ENCODE peak calls at places on chromosomes 13 and 19, in five cellular contexts. One of them, this sample, is unnamed.

GRCh38 chr13:51923983-51924539 is 62.3 kb downstream of the CCDC70 start:
- DNase-seq in neural crest cell: no peak
- DNase-seq in adrenal gland: no peak
- DNase-seq in stimulated activated CD8-positive, alpha-beta memory T cell treated with anti-CD3 and anti-CD28 coated beads, Interleukin-15, amount 100 ng/mL, for 24 hours: no peak
- DNase-seq in kidney tubule cell: no peak
- DNase-seq in this sample: no peak

GRCh38 chr19:4347521-4347920 is 4.2 kb downstream of the MPND start:
- DNase-seq in neural crest cell: no peak
- DNase-seq in adrenal gland: no peak
- DNase-seq in stimulated activated CD8-positive, alpha-beta memory T cell treated with anti-CD3 and anti-CD28 coated beads, Interleukin-15, amount 100 ng/mL, for 24 hours: no peak
- DNase-seq in kidney tubule cell: no peak
- DNase-seq in this sample: no peak

GRCh38 chr13:100280681-100281080 is 191.8 kb downstream of the PCCA start:
- DNase-seq in neural crest cell: no peak
- DNase-seq in adrenal gland: no peak
- DNase-seq in stimulated activated CD8-positive, alpha-beta memory T cell treated with anti-CD3 and anti-CD28 coated beads, Interleukin-15, amount 100 ng/mL, for 24 hours: no peak
- DNase-seq in kidney tubule cell: peak; percentile 8
- DNase-seq in this sample: no peak

GRCh38 chr19:2345794-2346663 is 14.0 kb upstream of the TMPRSS9 start:
- DNase-seq in neural crest cell: no peak
- DNase-seq in adrenal gland: peak; percentile 67
- DNase-seq in stimulated activated CD8-positive, alpha-beta memory T cell treated with anti-CD3 and anti-CD28 coated beads, Interleukin-15, amount 100 ng/mL, for 24 hours: no peak
- DNase-seq in kidney tubule cell: no peak
- DNase-seq in this sample: no peak

GRCh38 chr13:94968040-94968756 is 255.9 kb upstream of the SOX21 start:
- DNase-seq in neural crest cell: peak; percentile 47
- DNase-seq in adrenal gland: no peak
- DNase-seq in stimulated activated CD8-positive, alpha-beta memory T cell treated with anti-CD3 and anti-CD28 coated beads, Interleukin-15, amount 100 ng/mL, for 24 hours: no peak
- DNase-seq in kidney tubule cell: no peak
- DNase-seq in this sample: peak; percentile 16

GRCh38 chr19:48819366-48819816 is 8.6 kb upstream of the BCAT2 start:
- DNase-seq in neural crest cell: no peak
- DNase-seq in adrenal gland: peak; percentile 98
- DNase-seq in stimulated activated CD8-positive, alpha-beta memory T cell treated with anti-CD3 and anti-CD28 coated beads, Interleukin-15, amount 100 ng/mL, for 24 hours: no peak
- DNase-seq in kidney tubule cell: peak; percentile 52
- DNase-seq in this sample: no peak

GRCh38 chr19:38793186-38793585 is 4.2 kb downstream of the LGALS7B start:
- DNase-seq in neural crest cell: no peak
- DNase-seq in adrenal gland: no peak
- DNase-seq in stimulated activated CD8-positive, alpha-beta memory T cell treated with anti-CD3 and anti-CD28 coated beads, Interleukin-15, amount 100 ng/mL, for 24 hours: no peak
- DNase-seq in kidney tubule cell: peak; percentile 50
- DNase-seq in this sample: no peak

GRCh38 chr13:46571189-46571901 is 18.4 kb downstream of the LRCH1 start:
- DNase-seq in neural crest cell: no peak
- DNase-seq in adrenal gland: no peak
- DNase-seq in stimulated activated CD8-positive, alpha-beta memory T cell treated with anti-CD3 and anti-CD28 coated beads, Interleukin-15, amount 100 ng/mL, for 24 hours: no peak
- DNase-seq in kidney tubule cell: peak; percentile 75
- DNase-seq in this sample: no peak

GRCh38 chr19:35666251-35666913 is at the start of gene UPK1A:
- DNase-seq in neural crest cell: no peak
- DNase-seq in adrenal gland: no peak
- DNase-seq in stimulated activated CD8-positive, alpha-beta memory T cell treated with anti-CD3 and anti-CD28 coated beads, Interleukin-15, amount 100 ng/mL, for 24 hours: no peak
- DNase-seq in kidney tubule cell: no peak
- DNase-seq in this sample: no peak

GRCh38 chr19:36876993-36877938 is 26.6 kb downstream of the ZNF345 start:
- DNase-seq in neural crest cell: no peak
- DNase-seq in adrenal gland: no peak
- DNase-seq in stimulated activated CD8-positive, alpha-beta memory T cell treated with anti-CD3 and anti-CD28 coated beads, Interleukin-15, amount 100 ng/mL, for 24 hours: no peak
- DNase-seq in kidney tubule cell: no peak
- DNase-seq in this sample: no peak

GRCh38 chr13:27188239-27188638 is 16.6 kb upstream of the USP12 start:
- DNase-seq in neural crest cell: no peak
- DNase-seq in adrenal gland: no peak
- DNase-seq in stimulated activated CD8-positive, alpha-beta memory T cell treated with anti-CD3 and anti-CD28 coated beads, Interleukin-15, amount 100 ng/mL, for 24 hours: no peak
- DNase-seq in kidney tubule cell: no peak
- DNase-seq in this sample: no peak

GRCh38 chr19:3243851-3244700 is 19.6 kb downstream of the CELF5 start:
- DNase-seq in neural crest cell: peak; percentile 75
- DNase-seq in adrenal gland: peak; percentile 48
- DNase-seq in stimulated activated CD8-positive, alpha-beta memory T cell treated with anti-CD3 and anti-CD28 coated beads, Interleukin-15, amount 100 ng/mL, for 24 hours: no peak
- DNase-seq in kidney tubule cell: peak; percentile 25
- DNase-seq in this sample: no peak

GRCh38 chr19:29837448-29837961 is 25.7 kb downstream of the CCNE1 start:
- DNase-seq in neural crest cell: no peak
- DNase-seq in adrenal gland: no peak
- DNase-seq in stimulated activated CD8-positive, alpha-beta memory T cell treated with anti-CD3 and anti-CD28 coated beads, Interleukin-15, amount 100 ng/mL, for 24 hours: no peak
- DNase-seq in kidney tubule cell: no peak
- DNase-seq in this sample: no peak

GRCh38 chr13:41311607-41312500 is 787 bp downstream of the NAA16 start:
- DNase-seq in neural crest cell: peak; percentile 25
- DNase-seq in adrenal gland: peak; percentile 55
- DNase-seq in stimulated activated CD8-positive, alpha-beta memory T cell treated with anti-CD3 and anti-CD28 coated beads, Interleukin-15, amount 100 ng/mL, for 24 hours: peak; percentile 19
- DNase-seq in kidney tubule cell: peak; percentile 42
- DNase-seq in this sample: no peak

GRCh38 chr19:50204811-50205675 is 1.6 kb downstream of the MYH14 start:
- DNase-seq in neural crest cell: peak; percentile 25
- DNase-seq in adrenal gland: peak; percentile 21
- DNase-seq in stimulated activated CD8-positive, alpha-beta memory T cell treated with anti-CD3 and anti-CD28 coated beads, Interleukin-15, amount 100 ng/mL, for 24 hours: no peak
- DNase-seq in kidney tubule cell: peak; percentile 78
- DNase-seq in this sample: no peak

GRCh38 chr13:29292045-29292444 is 303.4 kb downstream of the SLC7A1 start:
- DNase-seq in neural crest cell: no peak
- DNase-seq in adrenal gland: no peak
- DNase-seq in stimulated activated CD8-positive, alpha-beta memory T cell treated with anti-CD3 and anti-CD28 coated beads, Interleukin-15, amount 100 ng/mL, for 24 hours: no peak
- DNase-seq in kidney tubule cell: no peak
- DNase-seq in this sample: no peak

GRCh38 chr13:43156916-43157315 is 133.5 kb downstream of the DNAJC15 start:
- DNase-seq in neural crest cell: no peak
- DNase-seq in adrenal gland: no peak
- DNase-seq in stimulated activated CD8-positive, alpha-beta memory T cell treated with anti-CD3 and anti-CD28 coated beads, Interleukin-15, amount 100 ng/mL, for 24 hours: no peak
- DNase-seq in kidney tubule cell: no peak
- DNase-seq in this sample: no peak

GRCh38 chr19:53193534-53194222 is 520 bp upstream of the ZNF665 start:
- DNase-seq in neural crest cell: no peak
- DNase-seq in adrenal gland: no peak
- DNase-seq in stimulated activated CD8-positive, alpha-beta memory T cell treated with anti-CD3 and anti-CD28 coated beads, Interleukin-15, amount 100 ng/mL, for 24 hours: no peak
- DNase-seq in kidney tubule cell: no peak
- DNase-seq in this sample: no peak

GRCh38 chr13:23618341-23618740 is 48.1 kb downstream of the TNFRSF19 start:
- DNase-seq in neural crest cell: no peak
- DNase-seq in adrenal gland: no peak
- DNase-seq in stimulated activated CD8-positive, alpha-beta memory T cell treated with anti-CD3 and anti-CD28 coated beads, Interleukin-15, amount 100 ng/mL, for 24 hours: no peak
- DNase-seq in kidney tubule cell: peak; percentile 96
- DNase-seq in this sample: no peak

GRCh38 chr19:40224342-40225148 is 1.9 kb downstream of the CCNP start:
- DNase-seq in neural crest cell: no peak
- DNase-seq in adrenal gland: no peak
- DNase-seq in stimulated activated CD8-positive, alpha-beta memory T cell treated with anti-CD3 and anti-CD28 coated beads, Interleukin-15, amount 100 ng/mL, for 24 hours: no peak
- DNase-seq in kidney tubule cell: no peak
- DNase-seq in this sample: no peak

GRCh38 chr13:112455476-112456059 is 79.4 kb downstream of the SPACA7 start:
- DNase-seq in neural crest cell: no peak
- DNase-seq in adrenal gland: no peak
- DNase-seq in stimulated activated CD8-positive, alpha-beta memory T cell treated with anti-CD3 and anti-CD28 coated beads, Interleukin-15, amount 100 ng/mL, for 24 hours: no peak
- DNase-seq in kidney tubule cell: no peak
- DNase-seq in this sample: no peak

GRCh38 chr19:7607212-7607873 is 11.7 kb downstream of the CAMSAP3 start:
- DNase-seq in neural crest cell: no peak
- DNase-seq in adrenal gland: no peak
- DNase-seq in stimulated activated CD8-positive, alpha-beta memory T cell treated with anti-CD3 and anti-CD28 coated beads, Interleukin-15, amount 100 ng/mL, for 24 hours: no peak
- DNase-seq in kidney tubule cell: no peak
- DNase-seq in this sample: no peak

GRCh38 chr19:17953869-17954268 is 13.0 kb upstream of the KCNN1 start:
- DNase-seq in neural crest cell: no peak
- DNase-seq in adrenal gland: no peak
- DNase-seq in stimulated activated CD8-positive, alpha-beta memory T cell treated with anti-CD3 and anti-CD28 coated beads, Interleukin-15, amount 100 ng/mL, for 24 hours: no peak
- DNase-seq in kidney tubule cell: no peak
- DNase-seq in this sample: peak; percentile 85

GRCh38 chr13:112870737-112871287 is 98.2 kb upstream of the MCF2L start:
- DNase-seq in neural crest cell: no peak
- DNase-seq in adrenal gland: no peak
- DNase-seq in stimulated activated CD8-positive, alpha-beta memory T cell treated with anti-CD3 and anti-CD28 coated beads, Interleukin-15, amount 100 ng/mL, for 24 hours: no peak
- DNase-seq in kidney tubule cell: no peak
- DNase-seq in this sample: no peak

GRCh38 chr19:51713319-51714285 is 10.2 kb downstream of the HAS1 start:
- DNase-seq in neural crest cell: no peak
- DNase-seq in adrenal gland: no peak
- DNase-seq in stimulated activated CD8-positive, alpha-beta memory T cell treated with anti-CD3 and anti-CD28 coated beads, Interleukin-15, amount 100 ng/mL, for 24 hours: no peak
- DNase-seq in kidney tubule cell: no peak
- DNase-seq in this sample: no peak

GRCh38 chr13:79909664-79910063 is 428.7 kb downstream of the NDFIP2 start:
- DNase-seq in neural crest cell: no peak
- DNase-seq in adrenal gland: no peak
- DNase-seq in stimulated activated CD8-positive, alpha-beta memory T cell treated with anti-CD3 and anti-CD28 coated beads, Interleukin-15, amount 100 ng/mL, for 24 hours: no peak
- DNase-seq in kidney tubule cell: peak; percentile 36
- DNase-seq in this sample: no peak

GRCh38 chr19:54026656-54027055 is 35.2 kb downstream of the CACNG6 start:
- DNase-seq in neural crest cell: no peak
- DNase-seq in adrenal gland: no peak
- DNase-seq in stimulated activated CD8-positive, alpha-beta memory T cell treated with anti-CD3 and anti-CD28 coated beads, Interleukin-15, amount 100 ng/mL, for 24 hours: no peak
- DNase-seq in kidney tubule cell: no peak
- DNase-seq in this sample: no peak

GRCh38 chr19:12065100-12065538 is 588 bp downstream of the ZNF844 start:
- DNase-seq in neural crest cell: peak; percentile 22
- DNase-seq in adrenal gland: peak; percentile 48
- DNase-seq in stimulated activated CD8-positive, alpha-beta memory T cell treated with anti-CD3 and anti-CD28 coated beads, Interleukin-15, amount 100 ng/mL, for 24 hours: no peak
- DNase-seq in kidney tubule cell: peak; percentile 40
- DNase-seq in this sample: no peak

GRCh38 chr13:33536639-33537425 is 251.3 kb upstream of the STARD13 start:
- DNase-seq in neural crest cell: no peak
- DNase-seq in adrenal gland: no peak
- DNase-seq in stimulated activated CD8-positive, alpha-beta memory T cell treated with anti-CD3 and anti-CD28 coated beads, Interleukin-15, amount 100 ng/mL, for 24 hours: no peak
- DNase-seq in kidney tubule cell: no peak
- DNase-seq in this sample: no peak

GRCh38 chr13:75705395-75705794 is 69.3 kb downstream of the LMO7 start:
- DNase-seq in neural crest cell: no peak
- DNase-seq in adrenal gland: no peak
- DNase-seq in stimulated activated CD8-positive, alpha-beta memory T cell treated with anti-CD3 and anti-CD28 coated beads, Interleukin-15, amount 100 ng/mL, for 24 hours: no peak
- DNase-seq in kidney tubule cell: peak; percentile 85
- DNase-seq in this sample: no peak

GRCh38 chr19:7857727-7858701 is 16.2 kb downstream of the PRR36 start:
- DNase-seq in neural crest cell: peak; percentile 48
- DNase-seq in adrenal gland: no peak
- DNase-seq in stimulated activated CD8-positive, alpha-beta memory T cell treated with anti-CD3 and anti-CD28 coated beads, Interleukin-15, amount 100 ng/mL, for 24 hours: no peak
- DNase-seq in kidney tubule cell: no peak
- DNase-seq in this sample: peak; percentile 86